ENCODE peak calls at places on chromosomes 4 and X, in ten cellular contexts. E is CD8-positive, alpha-beta memory T cell; I is activated CD8-positive, alpha-beta T cell treated with anti-CD3 and anti-CD28 coated beads for 36 hours; U is SHP77; V is IMR-90; Y is head of caudate nucleus; L is central memory CD4-positive, alpha-beta T cell; X is SW480; M is HL-60; K is globus pallidus. O is an unnamed sample.

GRCh38 chr4:181140037-181140603 is 1103.1 kb upstream of the TENM3 start:
- DNase-seq in E (no peak), I (no peak), U (no peak), V (no peak), Y (no peak), L (no peak), X (no peak), M (no peak), K (no peak), O (no peak)

GRCh38 chr4:100882661-100883060 is 364.8 kb upstream of the EMCN start:
- DNase-seq in E (no peak), I (no peak), U (no peak), V (no peak), Y (no peak), L (no peak), X (no peak), M (no peak), K (no peak), O (no peak)

GRCh38 chr4:3857316-3857926 is 91.2 kb downstream of the ADRA2C start:
- DNase-seq in E (no peak), I (no peak), U (no peak), V (no peak), Y (no peak), L (no peak), X (no peak), M (no peak), K (no peak), O (no peak)

GRCh38 chr4:15920723-15921591 is 17.6 kb downstream of the FGFBP1 start:
- DNase-seq in E (no peak), I (no peak), U (no peak), V (peak; percentile 99), Y (peak; percentile 6), L (no peak), X (peak; percentile 70), M (no peak), K (no peak), O (no peak)

GRCh38 chrX:139640259-139640658 is 67.7 kb downstream of the MCF2 start:
- DNase-seq in E (no peak), I (no peak), U (no peak), V (no peak), Y (no peak), L (no peak), X (no peak), M (no peak), K (no peak), O (no peak)

GRCh38 chrX:56745019-56745418 is 16.0 kb downstream of the NBDY start:
- DNase-seq in E (no peak), I (no peak), U (no peak), V (peak; percentile 78), Y (no peak), L (no peak), X (no peak), M (no peak), K (no peak), O (no peak)

GRCh38 chr4:78529569-78530209 is 21.9 kb upstream of the ANXA3 start:
- DNase-seq in E (no peak), I (no peak), U (no peak), V (peak; percentile 74), Y (no peak), L (no peak), X (peak; percentile 69), M (no peak), K (no peak), O (no peak)

GRCh38 chr4:105520819-105521790 is 31.3 kb upstream of the ARHGEF38 start:
- DNase-seq in E (no peak), I (peak; percentile 48), U (peak; percentile 11), V (peak; percentile 32), Y (peak; percentile 69), L (no peak), X (peak; percentile 39), M (peak; percentile 41), K (peak; percentile 51), O (peak; percentile 37)

GRCh38 chrX:24294619-24295018 is 19.2 kb downstream of the SUPT20HL2 start:
- DNase-seq in E (no peak), I (peak; percentile 64), U (no peak), V (no peak), Y (peak; percentile 3), L (no peak), X (no peak), M (peak; percentile 22), K (no peak), O (peak; percentile 24)

GRCh38 chrX:15877380-15877779 is 22.8 kb upstream of the AP1S2 start:
- DNase-seq in E (no peak), I (no peak), U (no peak), V (peak; percentile 68), Y (peak; percentile 1), L (no peak), X (no peak), M (no peak), K (no peak), O (no peak)

GRCh38 chr4:24750106-24750505 is 45.3 kb upstream of the SOD3 start:
- DNase-seq in E (no peak), I (no peak), U (no peak), V (no peak), Y (no peak), L (no peak), X (no peak), M (no peak), K (no peak), O (no peak)

GRCh38 chr4:87075876-87076275 is 141.1 kb downstream of the AFF1 start:
- DNase-seq in E (no peak), I (no peak), U (no peak), V (no peak), Y (no peak), L (no peak), X (no peak), M (no peak), K (no peak), O (no peak)

GRCh38 chr4:90209922-90210321 is 82.7 kb downstream of the CCSER1 start:
- DNase-seq in E (no peak), I (no peak), U (no peak), V (no peak), Y (no peak), L (no peak), X (no peak), M (no peak), K (no peak), O (no peak)